ENCODE peak calls at places on chromosomes 6 and 20, in eight cellular contexts. M is heart left ventricle, X is adrenal gland, L is uterus, Q is IMR-90, O is A549, B is stomach, E is right lobe of liver. J is an unnamed sample.

GRCh38 chr6:169955796-169956493 is 204.5 kb downstream of the ERMARD start:
- DNase-seq in M (no peak), X (no peak), L (no peak), Q (no peak), O (no peak), B (peak; percentile 16), E (no peak), J (peak; percentile 76)

GRCh38 chr6:16168858-16169257 is 40.0 kb downstream of the MYLIP start:
- DNase-seq in M (no peak), X (no peak), L (no peak), Q (peak; percentile 37), O (no peak), B (no peak), E (no peak), J (no peak)

GRCh38 chr6:25788305-25788922 is 33.9 kb downstream of the SLC17A4 start:
- DNase-seq in M (peak; percentile 26), X (peak; percentile 66), L (peak; percentile 19), Q (peak; percentile 51), O (peak; percentile 8), B (peak; percentile 69), E (peak; percentile 46), J (no peak)

GRCh38 chr6:141483561-141484061 is 649.1 kb upstream of the GJE1 start:
- DNase-seq in M (peak; percentile 34), X (peak; percentile 38), L (no peak), Q (peak; percentile 96), O (peak; percentile 3), B (no peak), E (no peak), J (no peak)

GRCh38 chr6:81690073-81690472 is 62.4 kb downstream of the TENT5A start:
- DNase-seq in M (no peak), X (no peak), L (no peak), Q (no peak), O (no peak), B (no peak), E (no peak), J (no peak)

GRCh38 chr6:18307006-18307405 is 42.7 kb upstream of the DEK start:
- DNase-seq in M (no peak), X (no peak), L (no peak), Q (peak; percentile 48), O (no peak), B (no peak), E (no peak), J (no peak)

GRCh38 chr6:89270951-89271721 is 44.0 kb downstream of the GABRR2 start:
- DNase-seq in M (peak; percentile 34), X (no peak), L (no peak), Q (no peak), O (no peak), B (no peak), E (no peak), J (peak; percentile 82)

GRCh38 chr6:10412165-10412947 is 2.5 kb downstream of the TFAP2A start:
- DNase-seq in M (no peak), X (peak; percentile 17), L (no peak), Q (peak; percentile 75), O (peak; percentile 56), B (no peak), E (peak; percentile 45), J (no peak)

GRCh38 chr20:3238616-3239025 is 369 bp downstream of the SLC4A11 start:
- DNase-seq in M (no peak), X (peak; percentile 49), L (no peak), Q (no peak), O (peak; percentile 59), B (peak; percentile 34), E (no peak), J (no peak)

GRCh38 chr20:17859616-17860232 is 108.9 kb downstream of the SNX5 start:
- DNase-seq in M (peak; percentile 76), X (no peak), L (no peak), Q (no peak), O (no peak), B (no peak), E (peak; percentile 59), J (no peak)

GRCh38 chr6:54618597-54618996 is 228.0 kb upstream of the FAM83B start:
- DNase-seq in M (no peak), X (no peak), L (no peak), Q (no peak), O (no peak), B (no peak), E (no peak), J (no peak)

GRCh38 chr20:21106171-21106694 is at the start of gene LINC00237:
- DNase-seq in M (no peak), X (no peak), L (no peak), Q (no peak), O (no peak), B (no peak), E (no peak), J (no peak)

GRCh38 chr6:68635706-68636513 is 828 bp downstream of the ADGRB3 start:
- DNase-seq in M (peak; percentile 35), X (no peak), L (peak; percentile 36), Q (no peak), O (no peak), B (no peak), E (no peak), J (no peak)

DNA sequence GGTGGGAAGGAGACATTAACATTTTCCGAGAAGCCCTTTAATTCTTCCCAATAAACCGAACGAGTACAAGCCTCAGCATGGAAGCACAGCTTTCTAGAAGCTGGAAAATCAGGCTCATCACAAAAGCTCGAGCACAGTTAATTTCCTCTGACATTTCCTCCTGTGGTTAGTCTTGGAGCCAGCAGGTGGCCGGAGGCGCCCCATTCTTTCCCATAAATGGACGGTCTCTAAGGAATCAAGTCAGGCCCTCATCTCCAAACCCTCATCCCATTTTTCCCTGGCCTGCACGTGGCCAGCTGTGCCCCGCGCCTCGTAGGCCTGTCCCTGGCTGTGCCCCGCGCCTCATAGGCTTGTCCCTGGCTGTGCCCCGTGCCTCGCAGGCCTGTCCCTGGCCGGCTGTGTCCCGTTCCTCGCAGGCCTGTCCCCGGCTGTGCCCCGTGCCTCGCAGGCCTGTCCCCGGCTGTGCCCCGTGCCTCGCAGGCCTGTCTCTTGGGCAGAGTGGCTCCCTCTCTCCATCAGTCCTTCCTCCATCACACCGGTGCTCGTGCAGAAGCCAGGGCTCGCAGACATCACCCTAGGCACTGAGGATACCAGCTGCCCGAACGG is 19.7 kb upstream of the NTSR1 start:
- DNase-seq in M (no peak), X (no peak), L (no peak), Q (peak; percentile 7), O (no peak), B (no peak), E (no peak), J (no peak)
- TF ChIP-seq POLR2A in M (no peak), X (no peak), L (no peak), Q (no peak), O (no peak), B (no peak), E (no peak), J (no peak)

GRCh38 chr6:6737666-6738065 is 149.1 kb downstream of the LY86 start:
- DNase-seq in M (no peak), X (peak; percentile 18), L (no peak), Q (no peak), O (no peak), B (no peak), E (no peak), J (no peak)

GRCh38 chr6:6734463-6735455 is 146.2 kb downstream of the LY86 start:
- DNase-seq in M (no peak), X (no peak), L (no peak), Q (no peak), O (no peak), B (no peak), E (no peak), J (no peak)

GRCh38 chr6:6738922-6739717 is 150.6 kb downstream of the LY86 start:
- DNase-seq in M (no peak), X (no peak), L (no peak), Q (no peak), O (no peak), B (no peak), E (no peak), J (no peak)

GRCh38 chr6:6738108-6738507 is 149.6 kb downstream of the LY86 start:
- DNase-seq in M (no peak), X (no peak), L (no peak), Q (no peak), O (no peak), B (no peak), E (no peak), J (no peak)

DNA sequence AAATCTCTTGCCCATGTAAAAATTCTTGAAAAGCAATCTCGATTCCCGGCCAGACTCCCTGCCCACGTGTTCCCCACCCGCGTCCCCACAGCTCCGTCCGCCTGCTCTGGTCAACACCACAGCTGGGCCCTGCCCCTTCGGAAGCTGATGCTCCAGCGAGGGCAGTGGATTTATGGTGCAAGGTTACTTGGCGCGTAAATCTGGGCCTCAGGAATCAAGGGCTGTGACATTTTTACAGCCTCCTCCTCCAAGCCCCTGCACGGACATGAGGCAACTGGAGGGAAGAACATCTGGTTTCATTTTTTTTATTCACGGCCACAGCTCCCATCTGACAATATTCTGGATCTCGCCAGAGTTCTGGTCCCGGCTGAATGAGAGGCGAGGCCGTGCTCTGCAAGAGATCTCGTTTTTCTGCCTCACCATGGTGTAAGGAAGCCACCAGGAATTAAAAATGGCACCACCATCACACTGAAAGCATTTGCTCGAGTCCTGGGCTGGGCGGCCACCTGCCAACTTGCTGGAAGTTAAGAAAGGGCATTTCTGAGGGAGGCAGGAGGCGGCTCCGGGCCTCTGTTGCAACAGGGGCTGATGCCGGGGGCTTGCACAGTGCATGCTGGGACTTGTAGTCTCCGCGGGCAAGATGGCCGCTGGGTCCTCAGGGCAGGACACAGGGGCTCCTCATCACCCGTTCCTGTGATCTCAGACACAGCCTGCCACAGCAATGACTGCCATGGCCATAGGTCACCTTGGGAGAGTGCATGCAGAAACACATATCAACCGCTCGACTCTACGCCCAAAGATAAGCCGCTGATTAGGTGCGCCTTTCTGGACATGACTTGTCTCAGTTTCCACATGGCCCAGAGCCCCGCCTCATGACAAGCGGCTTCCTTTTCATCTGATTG is 148.5 kb downstream of the LY86 start:
- DNase-seq in M (peak; percentile 91), X (peak; percentile 87), L (peak; percentile 89), Q (no peak), O (no peak), B (peak; percentile 67), E (no peak), J (peak; percentile 54)
- H3K4me3 ChIP-seq in M (peak overlapping the region; percentile 30), X (peak overlapping the region; percentile 50), L (peak overlapping the region; percentile 45), Q (peak overlapping the region; percentile 16), O (no peak overlapping the region), B (peak overlapping the region; percentile 36), E (no peak overlapping the region), J (no peak overlapping the region)

DNA sequence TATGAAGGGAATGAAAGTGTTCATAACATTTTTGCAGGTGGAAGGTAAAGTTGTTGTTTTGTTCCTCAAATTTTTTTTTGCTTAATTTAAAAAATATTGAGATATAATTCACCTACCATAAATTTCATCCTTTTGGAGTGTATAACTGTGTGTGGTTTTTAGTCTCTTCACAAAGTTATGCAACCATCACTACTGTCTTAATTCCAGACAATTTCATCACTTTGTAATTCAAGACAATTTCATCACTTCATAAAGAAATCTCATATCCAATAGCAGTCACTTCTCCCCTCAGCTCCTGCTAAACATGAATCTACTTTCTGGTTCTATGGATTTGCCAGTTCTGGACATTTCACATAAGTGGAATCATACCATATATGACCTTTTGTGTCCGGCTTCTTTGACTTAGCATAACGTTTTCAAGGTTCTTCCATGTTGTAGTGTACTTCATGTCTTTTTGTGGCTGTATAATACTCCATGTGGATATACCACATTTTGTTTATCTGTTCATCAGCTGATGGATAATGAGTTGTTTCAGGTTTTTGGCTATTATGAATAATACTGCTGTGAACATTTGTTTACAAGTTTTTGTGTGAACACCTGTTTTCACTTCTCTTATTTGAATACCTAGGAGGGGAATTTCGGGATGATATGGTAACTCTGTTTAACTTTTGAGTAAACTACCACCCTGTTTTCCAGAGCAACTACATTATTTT is 18.8 kb downstream of the ZFAND3 start:
- DNase-seq in M (no peak), X (no peak), L (no peak), Q (peak; percentile 56), O (no peak), B (no peak), E (no peak), J (no peak)
- TF ChIP-seq POLR2A in M (no peak), X (no peak), L (no peak), Q (no peak), O (no peak), B (no peak), E (no peak), J (no peak)

GRCh38 chr6:143333081-143333480 is 117.4 kb downstream of the ADAT2 start:
- DNase-seq in M (no peak), X (no peak), L (no peak), Q (no peak), O (no peak), B (no peak), E (no peak), J (no peak)
- H3K4me3 ChIP-seq in M (no peak overlapping the region), X (no peak overlapping the region), L (no peak overlapping the region), Q (no peak overlapping the region), O (no peak overlapping the region), B (no peak overlapping the region), E (no peak overlapping the region), J (no peak overlapping the region)

J was measured in lower leg skin.